ENCODE peak calls at places on chromosomes 5 and 9, in nine cellular contexts. T is A549, N is GM12892, K is IMR-90, O is H54, W is uterus, Z is esophagus muscularis mucosa, B is Peyer's patch, Q is stomach. M is an unnamed sample.

GRCh38 chr5:155004138-155004744 is 9.3 kb upstream of the KIF4B start:
- DNase-seq in T (no peak), N (no peak), K (no peak), O (no peak), W (no peak), Z (no peak), B (no peak), Q (peak), M (no peak)

GRCh38 chr9:223167-223566 is 8.5 kb downstream of the DOCK8 start:
- DNase-seq in T (no peak), N (no peak), K (no peak), O (no peak), W (no peak), Z (no peak), B (no peak), Q (no peak), M (no peak)

GRCh38 chr9:105193560-105193959 is 50.9 kb upstream of the SLC44A1 start:
- DNase-seq in T (no peak), N (no peak), K (no peak), O (no peak), W (no peak), Z (no peak), B (no peak), Q (no peak), M (no peak)

GRCh38 chr9:137464291-137464999 is 5.3 kb upstream of the NSMF start:
- DNase-seq in T (no peak), N (no peak), K (no peak), O (no peak), W (no peak), Z (no peak), B (no peak), Q (no peak), M (peak)

GRCh38 chr5:109062669-109063068 is 315.0 kb downstream of the FER start:
- DNase-seq in T (no peak), N (no peak), K (no peak), O (no peak), W (no peak), Z (no peak), B (no peak), Q (no peak), M (no peak)

GRCh38 chr9:16247188-16247875 is 623.1 kb downstream of the BNC2 start:
- DNase-seq in T (peak), N (no peak), K (peak), O (peak), W (no peak), Z (no peak), B (no peak), Q (no peak), M (no peak)

GRCh38 chr9:92265159-92265558 is 28.3 kb downstream of the IARS1 start:
- DNase-seq in T (no peak), N (no peak), K (peak), O (no peak), W (no peak), Z (no peak), B (no peak), Q (no peak), M (no peak)

GRCh38 chr9:38009035-38009501 is 60.0 kb downstream of the SHB start:
- DNase-seq in T (no peak), N (no peak), K (no peak), O (no peak), W (no peak), Z (no peak), B (no peak), Q (no peak), M (no peak)

GRCh38 chr9:124399999-124400940 is 15.0 kb downstream of the PSMB7 start:
- DNase-seq in T (no peak), N (no peak), K (peak), O (no peak), W (no peak), Z (no peak), B (no peak), Q (no peak), M (no peak)

GRCh38 chr5:33588654-33589372 is 148.0 kb downstream of the TARS1 start:
- DNase-seq in T (peak), N (peak), K (no peak), O (no peak), W (no peak), Z (peak), B (peak), Q (peak), M (no peak)

GRCh38 chr9:92656537-92656925 is 13.4 kb downstream of the IPPK start:
- DNase-seq in T (no peak), N (no peak), K (no peak), O (no peak), W (no peak), Z (no peak), B (no peak), Q (no peak), M (peak)

GRCh38 chr5:122937914-122938313 is 92.5 kb downstream of the SNX24 start:
- DNase-seq in T (no peak), N (no peak), K (no peak), O (no peak), W (no peak), Z (no peak), B (no peak), Q (peak), M (no peak)

GRCh38 chr9:87973791-87974292 is 491 bp downstream of the CDK20 start:
- DNase-seq in T (no peak), N (no peak), K (no peak), O (no peak), W (no peak), Z (peak), B (no peak), Q (no peak), M (no peak)

GRCh38 chr9:72362680-72363139 is 2.3 kb downstream of the ZFAND5 start:
- DNase-seq in T (peak), N (peak), K (peak), O (no peak), W (peak), Z (no peak), B (peak), Q (peak), M (peak)

GRCh38 chr5:16674750-16675149 is 58.0 kb upstream of the RETREG1 start:
- DNase-seq in T (no peak), N (no peak), K (no peak), O (no peak), W (no peak), Z (no peak), B (no peak), Q (peak), M (no peak)

GRCh38 chr9:86303316-86303975 is 21.1 kb upstream of the ISCA1 start:
- DNase-seq in T (no peak), N (no peak), K (peak), O (no peak), W (no peak), Z (no peak), B (no peak), Q (no peak), M (no peak)

GRCh38 chr5:27125856-27126255 is 87.5 kb upstream of the CDH9 start:
- DNase-seq in T (no peak), N (no peak), K (no peak), O (no peak), W (no peak), Z (no peak), B (no peak), Q (no peak), M (no peak)

GRCh38 chr5:90983148-90983547 is 400.0 kb downstream of the ARRDC3 start:
- DNase-seq in T (peak), N (no peak), K (peak), O (no peak), W (no peak), Z (no peak), B (no peak), Q (no peak), M (no peak)

GRCh38 chr9:2093920-2094597 is 78.9 kb downstream of the SMARCA2 start:
- DNase-seq in T (no peak), N (no peak), K (peak), O (peak), W (no peak), Z (no peak), B (no peak), Q (no peak), M (no peak)

GRCh38 chr5:42994285-42995151 is 45.6 kb downstream of the ANXA2R start:
- DNase-seq in T (peak), N (no peak), K (peak), O (no peak), W (peak), Z (no peak), B (peak), Q (peak), M (peak)

GRCh38 chr9:93655621-93656425 is 79.4 kb downstream of the PHF2 start:
- DNase-seq in T (no peak), N (no peak), K (no peak), O (no peak), W (no peak), Z (no peak), B (no peak), Q (no peak), M (peak)

DNA sequence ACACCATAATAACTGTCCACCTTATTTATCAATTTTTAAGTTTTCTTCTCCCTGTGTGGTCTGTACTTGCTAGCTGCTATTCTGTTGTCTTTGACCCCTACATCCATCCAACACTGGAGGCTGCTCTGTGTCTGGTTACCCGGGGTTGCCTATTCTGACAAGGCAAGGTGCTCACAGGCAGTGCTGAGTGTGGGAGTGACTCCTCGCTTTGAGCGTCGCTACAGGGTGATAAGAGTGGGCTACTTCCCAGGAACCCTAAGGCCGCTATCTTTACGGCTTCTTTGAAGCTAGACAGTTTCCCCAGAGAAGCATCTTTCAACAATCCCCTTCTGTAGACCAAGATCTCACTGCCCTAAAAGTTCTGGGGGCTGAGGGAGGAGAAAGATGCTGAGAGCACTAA is 35.3 kb downstream of the NSUN2 start:
- DNase-seq in T (no peak), N (no peak), K (no peak), O (no peak), W (no peak), Z (no peak), B (no peak), Q (no peak), M (no peak)
- TF ChIP-seq POLR2A in T (no peak), N (no peak), K (no peak), O (no peak), W (no peak), Z (no peak), B (no peak), Q (no peak), M (no peak)

GRCh38 chr9:120852240-120853018 is 9.7 kb upstream of the PSMD5 start:
- DNase-seq in T (no peak), N (no peak), K (peak), O (no peak), W (no peak), Z (no peak), B (no peak), Q (no peak), M (no peak)
- TF ChIP-seq POLR2A in T (no peak), N (peak), K (no peak), O (no peak), W (no peak), Z (no peak), B (no peak), Q (no peak), M (no peak)

GRCh38 chr9:130446111-130446861 is 1.5 kb downstream of the ASS1 start:
- DNase-seq in T (no peak), N (no peak), K (peak), O (peak), W (peak), Z (no peak), B (peak), Q (peak), M (no peak)
- TF ChIP-seq POLR2A in T (no peak), N (no peak), K (no peak), O (no peak), W (peak), Z (no peak), B (no peak), Q (no peak), M (no peak)

GRCh38 chr9:120383999-120384924 is 195.7 kb downstream of the CDK5RAP2 start:
- DNase-seq in T (no peak), N (no peak), K (peak), O (no peak), W (no peak), Z (no peak), B (no peak), Q (peak), M (peak)

GRCh38 chr9:120385606-120386389 is 194.2 kb downstream of the CDK5RAP2 start:
- DNase-seq in T (no peak), N (no peak), K (no peak), O (no peak), W (no peak), Z (no peak), B (no peak), Q (no peak), M (no peak)

GRCh38 chr9:120383611-120383998 is 196.4 kb downstream of the CDK5RAP2 start:
- DNase-seq in T (no peak), N (no peak), K (no peak), O (no peak), W (no peak), Z (no peak), B (no peak), Q (no peak), M (no peak)

GRCh38 chr9:120386390-120387131 is 193.4 kb downstream of the CDK5RAP2 start:
- DNase-seq in T (no peak), N (no peak), K (no peak), O (no peak), W (no peak), Z (no peak), B (no peak), Q (peak), M (no peak)

DNA sequence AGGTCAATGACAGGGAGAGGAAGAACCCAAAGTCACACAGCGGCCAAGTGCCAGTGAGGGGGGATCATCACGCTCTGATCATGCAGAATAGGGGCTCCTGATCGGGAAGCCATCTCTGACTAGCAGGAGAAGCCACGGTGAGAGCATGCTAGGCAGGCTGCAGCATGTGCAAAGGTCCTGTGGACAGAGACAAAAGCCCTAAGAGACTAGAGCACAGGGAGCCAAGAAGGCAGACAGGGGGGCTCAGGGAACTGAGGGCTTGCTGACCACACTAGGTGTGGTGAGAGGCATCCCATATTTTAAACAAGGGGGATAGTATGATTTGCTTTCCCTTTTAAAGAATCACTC is 195.1 kb downstream of the CDK5RAP2 start:
- DNase-seq in T (no peak), N (no peak), K (no peak), O (no peak), W (no peak), Z (no peak), B (no peak), Q (no peak), M (no peak)
- TF ChIP-seq POLR2A in T (no peak), N (no peak), K (no peak), O (no peak), W (no peak), Z (no peak), B (no peak), Q (no peak), M (no peak)

DNA sequence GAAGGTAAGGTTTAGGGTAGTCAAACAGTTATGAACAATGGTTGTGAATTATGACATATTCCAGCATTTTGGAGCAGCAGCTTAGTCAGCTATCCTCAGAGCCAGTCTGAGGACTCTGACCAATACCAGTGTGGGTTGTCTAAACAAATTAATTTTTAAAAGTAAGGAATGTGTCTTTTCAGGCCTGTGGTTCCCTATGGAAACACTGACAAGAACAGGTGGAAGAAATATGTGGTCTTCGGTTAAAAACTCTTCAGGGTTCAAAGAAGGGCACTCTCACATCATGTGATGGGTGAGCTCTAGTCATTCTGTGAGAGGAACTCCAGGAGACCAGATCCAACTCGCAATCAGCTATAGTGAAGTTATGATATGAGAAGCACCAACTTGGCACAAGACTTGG is 33.5 kb upstream of the ALDOB start:
- DNase-seq in T (no peak), N (no peak), K (no peak), O (no peak), W (no peak), Z (no peak), B (no peak), Q (no peak), M (no peak)
- TF ChIP-seq POLR2A in T (no peak), N (no peak), K (no peak), O (no peak), W (no peak), Z (no peak), B (no peak), Q (no peak), M (no peak)